ENCODE peak calls at places on chromosome 11, in eight cellular contexts. B, C, I, J, R, E, W and F are unnamed samples.

GRCh38 chr11:11483622-11484021 is 130.6 kb upstream of the CSNK2A3 start:
- DNase-seq in C (no peak), I (no peak), J (no peak), B (no peak), W (no peak), E (no peak), R (no peak), F (no peak)

GRCh38 chr11:57515332-57516060 is at the start of gene SLC43A1:
- DNase-seq in J (peak), E (peak), W (peak), I (peak), B (peak), R (peak), C (peak), F (peak)

GRCh38 chr11:61545341-61545740 is 35.5 kb downstream of the SYT7 start:
- DNase-seq in W (no peak), R (peak), E (no peak), B (peak), C (no peak), J (no peak), I (no peak), F (peak)

GRCh38 chr11:2299773-2300172 is 1.9 kb downstream of the C11orf21 start:
- DNase-seq in R (no peak), B (no peak), J (no peak), E (no peak), W (no peak), I (no peak), C (no peak), F (no peak)

GRCh38 chr11:113234888-113235287 is 79.5 kb upstream of the TTC12 start:
- DNase-seq in W (no peak), E (no peak), B (no peak), C (no peak), I (no peak), R (no peak), J (no peak), F (no peak)

GRCh38 chr11:111355101-111355500 is 24.0 kb downstream of the POU2AF1 start:
- DNase-seq in R (no peak), W (no peak), E (no peak), B (no peak), C (no peak), I (no peak), J (no peak), F (no peak)

GRCh38 chr11:2796091-2796490 is 89.5 kb downstream of the CDKN1C start:
- DNase-seq in R (no peak), E (no peak), W (no peak), J (no peak), C (no peak), I (no peak), B (no peak), F (no peak)

GRCh38 chr11:36241512-36241911 is 47.7 kb downstream of the COMMD9 start:
- DNase-seq in R (no peak), B (no peak), W (no peak), J (no peak), E (no peak), I (no peak), C (no peak), F (no peak)

GRCh38 chr11:31817054-31817620 is 6.0 kb upstream of the PAX6 start:
- DNase-seq in B (no peak), E (no peak), R (no peak), W (no peak), I (no peak), C (no peak), J (no peak), F (no peak)

GRCh38 chr11:2218234-2218633 is 46.6 kb upstream of the TH start:
- DNase-seq in W (no peak), B (no peak), C (no peak), E (no peak), R (no peak), I (no peak), J (no peak), F (no peak)

GRCh38 chr11:92811341-92811740 is 158.1 kb upstream of the MTNR1B start:
- DNase-seq in C (no peak), R (no peak), J (no peak), W (no peak), I (no peak), B (no peak), E (no peak), F (no peak)

GRCh38 chr11:27497284-27497866 is 9.2 kb downstream of the LIN7C start:
- DNase-seq in R (peak), W (no peak), B (no peak), I (no peak), E (peak), C (no peak), J (no peak), F (peak)

GRCh38 chr11:44574620-44575287 is 9.3 kb downstream of the CD82 start:
- DNase-seq in E (peak), C (no peak), R (no peak), W (no peak), I (no peak), B (peak), J (no peak), F (peak)

GRCh38 chr11:91730620-91731019 is 494.0 kb upstream of the FAT3 start:
- DNase-seq in I (no peak), B (no peak), E (no peak), R (no peak), C (no peak), W (no peak), J (no peak), F (no peak)

GRCh38 chr11:96894587-96894986 is 504.8 kb downstream of the JRKL start:
- DNase-seq in J (no peak), I (no peak), B (no peak), W (no peak), C (no peak), E (no peak), R (no peak), F (no peak)

GRCh38 chr11:2801711-2802388 is 83.7 kb downstream of the CDKN1C start:
- DNase-seq in B (no peak), W (no peak), I (no peak), C (no peak), J (no peak), R (no peak), E (no peak), F (no peak)